ENCODE peak calls at places on chromosome 22, in eight cellular contexts. I is activated naive CD8-positive, alpha-beta T cell treated with anti-CD3 and anti-CD28 coated beads for 36 hours; Z is stimulated activated effector memory CD8-positive, alpha-beta T cell treated with anti-CD3 and anti-CD28 coated beads, Interleukin-12 subunit alpha, Interleukin-12 subunit beta, amount 100 ng/mL, for 72 hours; U is HCT116; A is Peyer's patch; B is HEK293T; G is T-cell; V is NCI-H1105. H is an unnamed sample.

GRCh38 chr22:35477911-35478582 is 62.6 kb upstream of the RASD2 start:
- DNase-seq in I (no peak), Z (no peak), U (peak; percentile 27), A (peak; percentile 64), B (peak; percentile 71), G (no peak), V (peak; percentile 82), H (peak; percentile 24)

GRCh38 chr22:42644422-42645340 is 4.3 kb upstream of the ATP5MGL start:
- DNase-seq in I (no peak), Z (no peak), U (no peak), A (no peak), B (no peak), G (no peak), V (no peak), H (no peak)

GRCh38 chr22:46934746-46935491 is 172.5 kb downstream of the TBC1D22A start:
- DNase-seq in I (peak; percentile 26), Z (peak; percentile 60), U (peak; percentile 76), A (peak; percentile 83), B (no peak), G (no peak), V (no peak), H (no peak)

GRCh38 chr22:17047656-17048055 is 37.1 kb upstream of the IL17RA start:
- DNase-seq in I (no peak), Z (no peak), U (no peak), A (no peak), B (no peak), G (no peak), V (no peak), H (no peak)

GRCh38 chr22:19930537-19931486 is 10.8 kb upstream of the COMT start:
- DNase-seq in I (no peak), Z (no peak), U (no peak), A (no peak), B (no peak), G (no peak), V (no peak), H (no peak)

GRCh38 chr22:22700631-22701030 is 56.2 kb downstream of the GGTLC2 start:
- DNase-seq in I (no peak), Z (no peak), U (no peak), A (peak; percentile 4), B (no peak), G (no peak), V (no peak), H (no peak)

GRCh38 chr22:26514419-26515161 is 2.3 kb upstream of the TFIP11 start:
- DNase-seq in I (no peak), Z (no peak), U (no peak), A (no peak), B (no peak), G (no peak), V (no peak), H (no peak)

GRCh38 chr22:36871669-36872081 is 10.9 kb downstream of the NCF4 start:
- DNase-seq in I (no peak), Z (no peak), U (peak; percentile 46), A (no peak), B (no peak), G (no peak), V (no peak), H (no peak)

GRCh38 chr22:23401111-23401909 is 178.8 kb downstream of the IGLL1 start:
- DNase-seq in I (no peak), Z (no peak), U (no peak), A (peak; percentile 41), B (no peak), G (no peak), V (no peak), H (no peak)

GRCh38 chr22:43745783-43746356 is 66.2 kb downstream of the EFCAB6 start:
- DNase-seq in I (no peak), Z (no peak), U (no peak), A (no peak), B (no peak), G (no peak), V (peak; percentile 14), H (no peak)